ENCODE peak calls at places on chromosomes 1 and 21, in ten cellular contexts. Y, T, E, U, D, Z, N, Q, I and M are unnamed samples.

GRCh38 chr1:60280256-60280655 is 206.7 kb upstream of the C1orf87 start:
- DNase-seq in Y (no peak), T (no peak), E (peak; percentile 16), U (no peak), D (peak; percentile 12), Z (no peak), N (no peak), Q (peak; percentile 22), I (no peak), M (no peak)

GRCh38 chr1:229171934-229172333 is 99.0 kb upstream of the RAB4A start:
- DNase-seq in Y (no peak), T (peak; percentile 79), E (no peak), U (no peak), D (peak; percentile 91), Z (peak; percentile 83), N (no peak), Q (no peak), I (no peak), M (no peak)

GRCh38 chr1:47418681-47419272 is 2.7 kb downstream of the FOXE3 start:
- DNase-seq in Y (no peak), T (no peak), E (no peak), U (no peak), D (no peak), Z (no peak), N (no peak), Q (no peak), I (no peak), M (no peak)

GRCh38 chr1:184974086-184974836 is at the start of gene NIBAN1:
- DNase-seq in Y (peak; percentile 18), T (peak; percentile 68), E (peak; percentile 51), U (peak; percentile 73), D (peak; percentile 76), Z (peak; percentile 73), N (peak; percentile 92), Q (peak; percentile 55), I (peak; percentile 80), M (peak; percentile 69)

GRCh38 chr1:177640687-177641086 is 329.2 kb downstream of the SEC16B start:
- DNase-seq in Y (no peak), T (no peak), E (no peak), U (no peak), D (no peak), Z (no peak), N (no peak), Q (no peak), I (no peak), M (no peak)

GRCh38 chr21:28516996-28517592 is 475.6 kb downstream of the LTN1 start:
- DNase-seq in Y (peak; percentile 2), T (peak; percentile 68), E (peak; percentile 39), U (peak; percentile 33), D (peak; percentile 80), Z (peak; percentile 64), N (peak; percentile 71), Q (peak; percentile 70), I (peak; percentile 77), M (peak; percentile 47)

GRCh38 chr1:205064301-205064700 is 20.0 kb downstream of the TMEM81 start:
- DNase-seq in Y (no peak), T (no peak), E (no peak), U (no peak), D (no peak), Z (no peak), N (no peak), Q (no peak), I (no peak), M (no peak)

GRCh38 chr1:118338991-118339390 is 154.0 kb upstream of the SPAG17 start:
- DNase-seq in Y (no peak), T (no peak), E (no peak), U (no peak), D (no peak), Z (no peak), N (no peak), Q (no peak), I (no peak), M (no peak)

GRCh38 chr21:39938086-39938611 is 70.9 kb downstream of the PCP4 start:
- DNase-seq in Y (no peak), T (no peak), E (no peak), U (no peak), D (peak; percentile 54), Z (no peak), N (peak; percentile 70), Q (peak; percentile 48), I (no peak), M (no peak)

GRCh38 chr1:224727851-224728250 is 111.7 kb downstream of the CNIH3 start:
- DNase-seq in Y (no peak), T (no peak), E (peak; percentile 47), U (no peak), D (no peak), Z (no peak), N (no peak), Q (no peak), I (no peak), M (no peak)

GRCh38 chr1:84991097-84991890 is 5.6 kb downstream of the MCOLN2 start:
- DNase-seq in Y (no peak), T (no peak), E (no peak), U (no peak), D (no peak), Z (no peak), N (no peak), Q (no peak), I (no peak), M (no peak)

GRCh38 chr1:167500283-167500860 is 18.0 kb downstream of the CD247 start:
- DNase-seq in Y (no peak), T (no peak), E (no peak), U (no peak), D (no peak), Z (no peak), N (no peak), Q (no peak), I (no peak), M (no peak)

GRCh38 chr1:109470245-109470644 is 3.9 kb downstream of the SYPL2 start:
- DNase-seq in Y (no peak), T (no peak), E (no peak), U (no peak), D (no peak), Z (no peak), N (no peak), Q (no peak), I (no peak), M (no peak)

GRCh38 chr1:22808846-22809501 is 98.3 kb downstream of the EPHB2 start:
- DNase-seq in Y (no peak), T (no peak), E (no peak), U (peak; percentile 68), D (no peak), Z (no peak), N (peak; percentile 88), Q (peak; percentile 67), I (peak; percentile 80), M (no peak)

GRCh38 chr1:227733751-227734545 is 1.2 kb downstream of the JMJD4 start:
- DNase-seq in Y (no peak), T (no peak), E (no peak), U (no peak), D (no peak), Z (no peak), N (no peak), Q (no peak), I (no peak), M (no peak)

GRCh38 chr1:185628102-185628501 is 106.1 kb upstream of the HMCN1 start:
- DNase-seq in Y (no peak), T (no peak), E (no peak), U (no peak), D (no peak), Z (no peak), N (no peak), Q (no peak), I (no peak), M (no peak)

GRCh38 chr1:169586395-169587255 is at the start of gene F5:
- DNase-seq in Y (peak; percentile 72), T (peak; percentile 79), E (peak; percentile 39), U (peak; percentile 22), D (peak; percentile 84), Z (peak; percentile 82), N (peak; percentile 76), Q (peak; percentile 67), I (peak; percentile 88), M (peak; percentile 33)

GRCh38 chr1:150567341-150567716 is 12.1 kb downstream of the MCL1 start:
- DNase-seq in Y (no peak), T (no peak), E (peak; percentile 28), U (no peak), D (no peak), Z (no peak), N (no peak), Q (no peak), I (no peak), M (no peak)

DNA sequence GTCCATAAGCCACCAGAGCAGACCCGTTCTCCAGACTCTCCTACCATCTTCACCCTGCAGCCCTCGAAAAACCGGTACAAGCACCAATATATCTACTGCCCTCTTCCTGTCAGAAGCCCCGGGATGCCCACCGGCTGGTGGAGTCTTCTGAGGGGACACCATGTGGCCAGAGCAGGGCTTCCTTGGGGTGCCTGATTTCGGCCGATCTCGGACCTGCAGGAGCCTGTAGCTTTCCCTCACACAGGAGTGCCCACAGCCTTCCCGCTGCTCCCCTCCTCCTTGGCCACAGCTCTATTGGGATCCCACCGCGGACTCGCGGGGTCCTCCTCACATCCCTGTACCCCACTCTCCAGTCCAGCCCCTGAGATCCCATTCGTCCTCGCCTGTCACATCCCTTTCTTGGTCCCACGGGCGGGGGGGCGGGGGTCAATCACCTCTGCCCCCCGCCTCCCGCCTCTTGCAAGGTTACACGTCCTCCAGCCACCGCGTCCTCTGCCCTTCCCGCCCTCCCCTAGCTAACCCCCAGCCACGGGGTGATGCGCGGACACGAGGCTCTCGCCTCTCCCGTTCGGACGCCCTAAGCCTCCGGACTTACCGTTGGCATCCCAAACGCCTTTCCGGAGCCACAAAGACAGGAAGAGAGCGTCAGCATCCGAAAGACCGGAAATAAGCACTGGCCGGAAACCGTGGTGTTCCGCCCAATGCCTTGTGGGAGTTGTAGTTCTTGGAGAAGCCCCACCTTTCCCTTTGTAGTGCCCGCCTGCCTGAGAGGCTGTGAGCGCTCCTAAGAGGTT is at the start of gene SSR2:
- DNase-seq in Y (peak; percentile 99), T (peak; percentile 84), E (peak; percentile 90), U (peak; percentile 85), D (peak; percentile 88), Z (peak; percentile 90), N (peak; percentile 95), Q (peak; percentile 92), I (peak; percentile 92), M (peak; percentile 93)
- TF ChIP-seq POLR2A in Y (peak; percentile 85), T (no peak), E (no peak), U (peak; percentile 44), D (peak; percentile 67), Z (no peak), N (no peak), Q (peak; percentile 56), I (peak; percentile 61), M (peak; percentile 97)

GRCh38 chr1:81187636-81188035 is 613.1 kb upstream of the ADGRL2 start:
- DNase-seq in Y (no peak), T (no peak), E (no peak), U (no peak), D (no peak), Z (no peak), N (no peak), Q (no peak), I (no peak), M (no peak)
- TF ChIP-seq POLR2A in Y (no peak), T (no peak), E (no peak), U (no peak), D (no peak), Z (no peak), N (no peak), Q (no peak), I (no peak), M (no peak)

GRCh38 chr1:17438176-17438976 is 1.1 kb downstream of the RCC2 start:
- DNase-seq in Y (no peak), T (peak; percentile 82), E (no peak), U (peak; percentile 38), D (peak; percentile 54), Z (peak; percentile 69), N (no peak), Q (peak; percentile 68), I (peak; percentile 77), M (no peak)
- TF ChIP-seq POLR2A in Y (peak; percentile 15), T (peak; percentile 19), E (no peak), U (no peak), D (no peak), Z (no peak), N (no peak), Q (no peak), I (no peak), M (peak; percentile 49)

GRCh38 chr21:42002421-42002958 is 7.7 kb downstream of the ZBTB21 start:
- DNase-seq in Y (no peak), T (no peak), E (no peak), U (no peak), D (no peak), Z (no peak), N (no peak), Q (peak; percentile 75), I (no peak), M (peak; percentile 69)
- TF ChIP-seq POLR2A in Y (no peak), T (no peak), E (no peak), U (no peak), D (no peak), Z (no peak), N (no peak), Q (peak; percentile 59), I (no peak), M (no peak)